ENCODE peak calls at places on chromosomes 13 and 19, in ten cellular contexts. D, I, H, Q, C, G, Y, B, N and A are unnamed samples.

GRCh38 chr13:29619995-29620394 is 24.5 kb upstream of the SLC7A1 start:
- DNase-seq in D (no peak), I (no peak), H (no peak), Q (no peak), C (no peak), G (no peak), Y (no peak), B (no peak), N (no peak), A (no peak)

GRCh38 chr13:23378009-23378632 is 55.4 kb downstream of the SACS start:
- DNase-seq in D (no peak), I (no peak), H (no peak), Q (peak), C (no peak), G (no peak), Y (peak), B (peak), N (peak), A (peak)

GRCh38 chr13:94121686-94122085 is 357.8 kb downstream of the DCT start:
- DNase-seq in D (no peak), I (no peak), H (no peak), Q (no peak), C (no peak), G (no peak), Y (no peak), B (no peak), N (peak), A (peak)

GRCh38 chr13:48727252-48728011 is 73.7 kb downstream of the CYSLTR2 start:
- DNase-seq in D (no peak), I (no peak), H (no peak), Q (no peak), C (no peak), G (no peak), Y (no peak), B (no peak), N (no peak), A (no peak)

GRCh38 chr13:96766311-96766710 is 228.0 kb downstream of the OXGR1 start:
- DNase-seq in D (no peak), I (no peak), H (no peak), Q (no peak), C (no peak), G (no peak), Y (no peak), B (no peak), N (no peak), A (no peak)

GRCh38 chr13:91135376-91135775 is 212.1 kb upstream of the MIR17HG start:
- DNase-seq in D (no peak), I (no peak), H (no peak), Q (no peak), C (no peak), G (no peak), Y (no peak), B (no peak), N (no peak), A (no peak)

GRCh38 chr13:111974065-111974640 is 92.8 kb upstream of the SOX1 start:
- DNase-seq in D (no peak), I (no peak), H (no peak), Q (no peak), C (no peak), G (no peak), Y (no peak), B (no peak), N (no peak), A (no peak)

GRCh38 chr13:97435794-97436193 is 1.8 kb downstream of the RAP2A start:
- DNase-seq in D (no peak), I (no peak), H (no peak), Q (peak), C (no peak), G (no peak), Y (no peak), B (no peak), N (no peak), A (peak)

GRCh38 chr19:56811480-56811879 is 29.0 kb downstream of the PEG3 start:
- DNase-seq in D (no peak), I (no peak), H (no peak), Q (no peak), C (no peak), G (no peak), Y (no peak), B (no peak), N (no peak), A (no peak)

GRCh38 chr19:56348289-56348877 is 33.7 kb upstream of the ZSCAN5A start:
- DNase-seq in D (no peak), I (peak), H (no peak), Q (peak), C (no peak), G (no peak), Y (no peak), B (no peak), N (no peak), A (peak)

GRCh38 chr13:113852536-113853517 is 11.0 kb downstream of the GAS6 start:
- DNase-seq in D (peak), I (no peak), H (no peak), Q (no peak), C (no peak), G (peak), Y (no peak), B (no peak), N (no peak), A (no peak)

GRCh38 chr19:36213793-36214387 is 575 bp downstream of the ZNF565 start:
- DNase-seq in D (no peak), I (peak), H (no peak), Q (no peak), C (no peak), G (no peak), Y (peak), B (no peak), N (no peak), A (peak)

GRCh38 chr19:372306-372890 is 27.8 kb upstream of the MIER2 start:
- DNase-seq in D (no peak), I (no peak), H (no peak), Q (no peak), C (peak), G (no peak), Y (no peak), B (no peak), N (no peak), A (no peak)